ENCODE peak calls at places on chromosome 5, in eight cellular contexts. H is GM23248, C is GM23338, Y is osteoblast, P is PC-3, S is H9, Z is fibroblast of lung, I is A549. T is an unnamed sample.

GRCh38 chr5:133967124-133967523 is 1.3 kb downstream of the C5orf15 start:
- DNase-seq in H (peak), P (no peak), S (no peak), Y (no peak), Z (peak), C (no peak), I (no peak), T (no peak)

GRCh38 chr5:150694638-150695037 is 6.2 kb downstream of the RBM22 start:
- DNase-seq in H (peak), P (peak), Y (no peak), Z (peak), C (no peak), I (no peak), S (no peak), T (no peak)

GRCh38 chr5:89297111-89297510 is 414.1 kb upstream of the MEF2C start:
- DNase-seq in P (no peak), H (no peak), Z (no peak), C (no peak), S (no peak), Y (no peak), I (no peak), T (no peak)

GRCh38 chr5:39208471-39208870 is 10.9 kb downstream of the FYB1 start:
- DNase-seq in Z (no peak), P (no peak), C (no peak), Y (no peak), S (no peak), H (no peak), I (no peak), T (no peak)

GRCh38 chr5:50667653-50668403 is 1.4 kb downstream of the PARP8 start:
- DNase-seq in Z (peak), H (peak), I (no peak), P (no peak), Y (peak), S (peak), C (peak), T (peak)

GRCh38 chr5:124477002-124477546 is 269.4 kb downstream of the ZNF608 start:
- DNase-seq in P (no peak), H (no peak), C (peak), Y (no peak), Z (no peak), I (no peak), S (no peak), T (no peak)

GRCh38 chr5:62192958-62193357 is 113.0 kb upstream of the KIF2A start:
- DNase-seq in Z (no peak), I (no peak), S (no peak), P (no peak), H (no peak), Y (no peak), C (no peak), T (no peak)

GRCh38 chr5:73682176-73682575 is 56.2 kb downstream of the ARHGEF28 start:
- DNase-seq in Y (no peak), I (no peak), S (no peak), P (no peak), Z (no peak), C (no peak), H (no peak), T (no peak)

GRCh38 chr5:20523099-20523498 is 535.1 kb upstream of the CDH18 start:
- DNase-seq in H (no peak), P (no peak), Z (no peak), S (no peak), I (no peak), Y (no peak), C (no peak), T (no peak)

GRCh38 chr5:14510156-14510734 is 71.3 kb upstream of the OTULINL start:
- DNase-seq in Z (no peak), H (peak), S (no peak), I (no peak), C (no peak), Y (no peak), P (no peak), T (no peak)

GRCh38 chr5:127758884-127759283 is 55.7 kb downstream of the CCDC192 start:
- DNase-seq in S (no peak), I (no peak), C (no peak), Z (peak), P (no peak), Y (no peak), H (peak), T (peak)

GRCh38 chr5:56037531-56038010 is 42.8 kb upstream of the IL6ST start:
- DNase-seq in P (no peak), C (peak), I (no peak), H (no peak), Y (peak), S (no peak), Z (no peak), T (no peak)

GRCh38 chr5:154238776-154239481 is 48.4 kb downstream of the GALNT10 start:
- DNase-seq in S (peak), Y (no peak), Z (no peak), H (no peak), P (no peak), C (peak), I (no peak), T (peak)

GRCh38 chr5:138663009-138663408 is 87.8 kb upstream of the HSPA9 start:
- DNase-seq in Z (no peak), I (no peak), C (no peak), H (no peak), Y (no peak), P (no peak), S (no peak), T (no peak)

GRCh38 chr5:91223886-91224285 is 159.2 kb downstream of the ARRDC3 start:
- DNase-seq in P (no peak), Z (peak), H (peak), S (no peak), I (no peak), C (no peak), Y (no peak), T (no peak)

GRCh38 chr5:135457424-135458071 is 5.4 kb upstream of the TIFAB start:
- DNase-seq in H (peak), I (peak), C (peak), Z (peak), Y (peak), S (peak), P (peak), T (peak)
- H3K4me2 ChIP-seq in H (no peak), I (no peak), C (no peak), Z (no peak), Y (no peak), S (no peak), P (no peak), T (no peak)

GRCh38 chr5:140189253-140189652 is 14.3 kb downstream of the CYSTM1 start:
- DNase-seq in I (no peak), H (no peak), P (no peak), Y (no peak), Z (no peak), C (no peak), S (no peak), T (no peak)
- H3K4me2 ChIP-seq in I (no peak), H (no peak), P (no peak), Y (no peak), Z (no peak), C (no peak), S (no peak), T (no peak)

GRCh38 chr5:171418982-171419662 is at the start of gene FGF18:
- DNase-seq in H (peak), C (peak), Y (peak), Z (peak), P (peak), S (peak), I (peak), T (peak)

GRCh38 chr5:171420429-171421231 is 1.2 kb downstream of the FGF18 start:
- DNase-seq in I (no peak), C (peak), Y (peak), P (peak), H (peak), Z (peak), S (peak), T (no peak)

GRCh38 chr5:171418316-171418981 is 998 bp upstream of the FGF18 start:
- DNase-seq in Z (peak), I (peak), Y (peak), C (peak), H (peak), P (peak), S (peak), T (peak)

GRCh38 chr5:171421331-171422262 is 2.1 kb downstream of the FGF18 start:
- DNase-seq in Z (no peak), Y (peak), C (peak), H (no peak), P (no peak), S (peak), I (no peak), T (no peak)

GRCh38 chr5:171419663-171420428 is 399 bp downstream of the FGF18 start:
- DNase-seq in P (no peak), C (peak), I (peak), Z (peak), Y (peak), H (peak), S (peak), T (peak)
- H3K4me2 ChIP-seq in P (peak), C (peak), I (peak), Z (peak), Y (peak), H (peak), S (peak), T (peak)

GRCh38 chr5:177508837-177509236 is 789 bp downstream of the DOK3 start:
- DNase-seq in S (no peak), Z (no peak), I (no peak), P (no peak), H (no peak), C (no peak), Y (no peak), T (no peak)
- H3K4me2 ChIP-seq in S (no peak), Z (no peak), I (no peak), P (no peak), H (no peak), C (peak), Y (no peak), T (no peak)

DNA sequence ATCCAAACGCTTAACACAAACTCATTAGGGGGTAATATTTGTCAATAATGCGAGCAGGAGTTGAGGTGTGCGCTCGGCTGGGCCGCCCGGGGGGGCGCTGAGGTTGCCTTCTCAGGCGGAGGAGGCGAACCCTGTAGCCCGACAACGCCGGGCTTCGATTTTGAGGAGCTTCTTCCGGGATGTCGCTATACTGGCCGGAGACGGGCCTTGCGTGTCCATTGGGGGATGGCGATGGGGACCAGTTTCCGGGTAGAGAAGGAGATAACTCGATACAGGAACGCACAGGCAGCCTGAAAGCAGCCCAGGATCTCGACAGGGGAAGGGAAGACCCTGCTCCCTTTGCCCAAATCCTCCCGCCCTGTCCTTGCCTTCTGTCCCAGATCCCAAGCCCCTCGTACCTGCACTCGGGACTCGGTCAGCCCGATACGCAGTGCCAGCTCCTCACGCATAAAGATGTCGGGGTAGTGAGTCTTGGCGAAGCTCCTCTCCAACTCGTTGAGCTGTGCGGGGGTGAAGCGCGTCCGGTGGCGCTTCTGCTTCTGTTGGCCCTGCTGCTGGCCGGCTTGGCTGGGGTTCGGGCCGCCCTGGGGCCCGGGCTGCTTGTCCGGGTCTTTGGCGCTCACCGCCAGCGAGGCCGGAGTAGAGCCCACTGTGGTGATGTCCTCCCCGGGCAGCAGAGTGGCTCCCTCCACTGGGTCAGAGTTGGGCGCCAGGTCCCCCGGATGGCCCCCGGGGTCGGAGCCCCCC is 1.9 kb downstream of the OTP start:
- DNase-seq in Y (peak), I (no peak), P (no peak), H (no peak), Z (no peak), S (peak), C (peak), T (peak)
- H3K4me2 ChIP-seq in Y (no peak), I (no peak), P (no peak), H (no peak), Z (no peak), S (peak), C (peak), T (no peak)

GRCh38 chr5:177123789-177124485 is 9.6 kb upstream of the NSD1 start:
- DNase-seq in P (no peak), S (no peak), I (no peak), H (no peak), Z (no peak), Y (no peak), C (no peak), T (no peak)
- H3K4me2 ChIP-seq in P (no peak), S (no peak), I (no peak), H (no peak), Z (no peak), Y (no peak), C (no peak), T (no peak)

DNA sequence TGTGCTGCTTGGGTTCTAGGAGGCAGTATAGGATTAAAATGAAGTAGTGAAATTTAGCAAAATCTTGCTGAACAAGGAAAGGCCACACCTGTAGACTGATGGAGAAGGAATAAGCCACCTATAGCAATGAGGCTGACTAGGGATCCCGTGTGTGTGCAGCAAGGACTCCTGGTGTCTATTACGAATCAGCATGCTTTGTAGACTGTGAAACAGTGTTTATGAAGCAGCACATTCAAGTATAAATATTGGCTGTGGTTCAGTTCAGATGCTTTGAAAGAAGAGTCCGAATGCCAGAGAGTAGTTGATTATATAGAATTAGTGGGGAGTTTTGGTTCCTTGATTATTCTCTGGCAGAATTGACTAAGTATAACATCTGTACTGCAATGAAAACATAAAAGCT is 41.8 kb downstream of the CAST start:
- DNase-seq in H (peak), C (no peak), Z (no peak), S (no peak), Y (no peak), P (no peak), I (no peak), T (no peak)
- H3K4me2 ChIP-seq in H (peak), C (peak), Z (peak), S (peak), Y (peak), P (no peak), I (peak), T (no peak)

DNA sequence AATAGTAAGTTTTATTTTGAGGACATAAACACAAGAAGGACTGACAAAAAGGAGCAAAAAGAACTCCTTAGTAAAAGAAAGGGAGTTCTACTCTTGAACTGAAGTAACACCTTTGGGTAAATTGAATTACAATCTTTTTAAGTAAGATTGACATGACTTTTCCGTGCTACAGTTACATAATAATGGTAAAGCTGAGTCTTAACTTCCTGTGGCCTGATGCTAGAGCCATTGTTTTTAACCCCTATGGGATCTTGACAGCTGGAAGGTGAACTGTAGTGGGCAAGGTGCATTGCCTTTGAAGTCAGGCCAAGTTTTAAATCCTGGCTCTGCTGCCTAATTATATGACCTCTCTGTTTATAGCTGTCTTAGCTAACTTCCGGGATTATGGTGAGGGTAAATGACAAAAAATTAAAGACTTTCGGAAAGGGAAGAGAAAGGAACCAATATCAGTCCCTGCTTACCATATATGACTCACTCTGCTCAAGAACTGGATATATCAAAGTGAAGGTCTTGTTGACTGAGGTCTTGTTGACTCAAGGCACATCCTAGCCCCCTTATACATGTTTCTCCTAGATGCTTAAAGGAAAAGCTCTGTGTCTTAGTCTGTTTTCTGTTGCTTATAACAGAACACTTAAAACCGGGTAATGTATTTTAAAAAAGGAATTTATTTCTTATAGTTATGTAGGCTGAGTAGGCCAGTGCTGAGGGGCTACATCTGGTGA is 6.8 kb downstream of the HSD17B4 start:
- DNase-seq in Z (no peak), Y (no peak), S (peak), I (no peak), H (no peak), C (peak), P (no peak), T (no peak)
- H3K4me2 ChIP-seq in Z (no peak), Y (no peak), S (peak), I (no peak), H (no peak), C (peak), P (no peak), T (no peak)

DNA sequence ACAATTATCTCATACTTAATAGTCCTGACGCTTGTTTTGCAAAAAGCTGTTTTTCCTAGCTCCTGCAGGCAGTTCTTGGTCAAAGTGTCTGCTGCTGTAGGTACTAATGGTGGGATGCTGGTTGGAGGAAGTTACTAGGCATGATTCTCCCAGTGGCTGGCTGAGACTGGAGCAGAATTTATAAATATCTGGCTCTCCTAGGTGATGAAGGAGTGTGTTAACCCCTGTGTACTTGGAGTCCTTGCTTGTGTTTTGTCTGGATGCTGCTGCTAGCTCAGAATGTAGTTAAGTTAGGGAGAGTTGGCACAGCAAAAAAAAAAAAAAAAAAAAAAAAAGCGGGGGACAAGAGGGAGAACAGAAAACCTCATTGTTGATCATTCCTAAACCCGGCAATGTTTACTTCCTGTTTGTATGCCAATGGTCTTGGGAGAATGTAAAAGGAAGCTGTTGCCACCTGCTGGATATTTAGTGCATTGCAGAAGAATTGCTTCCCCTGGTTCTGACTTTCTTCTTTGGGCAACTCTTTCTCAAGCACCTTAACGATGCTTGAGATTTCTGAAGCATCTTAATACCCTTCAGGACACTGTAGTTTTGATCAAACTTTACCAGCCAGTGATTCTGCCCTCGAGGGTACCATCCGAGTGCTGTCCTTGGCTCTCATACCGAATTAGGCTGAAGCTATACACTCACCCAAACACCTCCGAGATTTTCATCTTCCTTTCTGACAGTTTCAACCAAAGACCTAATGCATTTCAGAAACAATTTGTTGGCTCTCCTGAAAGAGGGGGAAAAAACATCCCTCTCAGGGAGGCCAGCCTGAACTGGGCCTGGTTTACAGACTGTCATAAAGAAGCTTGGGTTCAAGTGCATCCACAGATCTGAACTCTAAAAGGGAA is 71.7 kb upstream of the WWC1 start:
- DNase-seq in H (peak), C (peak), P (peak), Z (peak), S (peak), Y (peak), I (peak), T (peak)
- H3K4me2 ChIP-seq in H (peak), C (peak), P (peak), Z (peak), S (peak), Y (peak), I (peak), T (peak)